ENCODE peak calls at places on chromosomes 3 and 15, in eight cellular contexts. C is CD4-positive, alpha-beta T cell; X is AG04450; J is T-helper 2 cell; E is HCEC 1CT; P is NCI-H1436; S is substantia nigra; R is RWPE1. Q is an unnamed sample.

GRCh38 chr3:4407941-4408340 is 59.1 kb downstream of the SUMF1 start:
- DNase-seq in J (no peak), E (no peak), S (no peak), R (no peak), X (no peak), C (no peak), P (no peak), Q (no peak)

GRCh38 chr3:75978686-75979085 is 193.3 kb upstream of the ZNF717 start:
- DNase-seq in P (no peak), X (peak; percentile 42), C (no peak), S (no peak), J (no peak), E (peak; percentile 85), R (no peak), Q (no peak)

GRCh38 chr15:57355259-57355658 is 21.0 kb upstream of the CGNL1 start:
- DNase-seq in P (no peak), R (no peak), J (no peak), C (no peak), E (no peak), S (no peak), X (no peak), Q (no peak)

GRCh38 chr15:27086146-27086545 is 115.2 kb downstream of the GABRG3 start:
- DNase-seq in C (no peak), X (no peak), E (no peak), S (no peak), J (no peak), P (no peak), R (no peak), Q (no peak)

GRCh38 chr3:126983276-126983652 is 349 bp downstream of the PLXNA1 start:
- DNase-seq in E (no peak), R (no peak), P (no peak), C (no peak), S (no peak), J (no peak), X (no peak), Q (no peak)

GRCh38 chr3:140898340-140899180 is 43.1 kb upstream of the SLC25A36 start:
- DNase-seq in P (peak; percentile 52), R (peak; percentile 47), S (no peak), C (no peak), E (peak; percentile 82), J (no peak), X (peak; percentile 72), Q (peak; percentile 83)

GRCh38 chr3:173529062-173529711 is 131.6 kb downstream of the NLGN1 start:
- DNase-seq in P (no peak), J (no peak), C (no peak), E (peak; percentile 7), R (peak; percentile 13), X (no peak), S (no peak), Q (peak; percentile 54)

GRCh38 chr3:12782172-12782815 is 14.2 kb upstream of the CAND2 start:
- DNase-seq in C (no peak), X (peak; percentile 53), P (no peak), S (no peak), R (no peak), E (no peak), J (no peak), Q (peak; percentile 37)

GRCh38 chr3:133573054-133573628 is 345 bp upstream of the CDV3 start:
- DNase-seq in P (no peak), X (peak; percentile 100), E (peak; percentile 100), S (no peak), C (peak; percentile 100), J (peak; percentile 99), R (peak; percentile 94), Q (peak; percentile 100)

GRCh38 chr15:33326908-33327307 is 16.1 kb downstream of the RYR3 start:
- DNase-seq in E (no peak), X (no peak), C (no peak), R (no peak), P (no peak), S (no peak), J (no peak), Q (no peak)

GRCh38 chr3:147409143-147410121 is at the start of gene ZIC1:
- DNase-seq in X (no peak), J (no peak), C (no peak), E (no peak), R (no peak), P (no peak), S (no peak), Q (no peak)

GRCh38 chr3:158347966-158348365 is 223.0 kb upstream of the MLF1 start:
- DNase-seq in C (no peak), J (no peak), X (no peak), R (no peak), P (no peak), S (no peak), E (peak; percentile 2), Q (no peak)

GRCh38 chr15:31801152-31801551 is 229.2 kb upstream of the CHRNA7 start:
- DNase-seq in S (no peak), C (no peak), R (peak; percentile 17), E (no peak), J (no peak), X (no peak), P (no peak), Q (peak; percentile 71)

GRCh38 chr3:17140670-17141505 is 256.1 kb downstream of the PLCL2 start:
- DNase-seq in X (no peak), C (no peak), J (no peak), P (no peak), E (no peak), R (no peak), S (no peak), Q (peak; percentile 17)